ENCODE peak calls at places on chromosomes 7 and 10, in seven cellular contexts. P is A549, J is sigmoid colon, Z is HepG2, E is ovary, H is transverse colon, M is esophagus muscularis mucosa. A is an unnamed sample.

GRCh38 chr7:143018931-143019330 is 8.0 kb downstream of the OR9A2 start:
- DNase-seq in Z (no peak), E (no peak), P (no peak), J (no peak), H (no peak), M (no peak), A (no peak)

GRCh38 chr7:20417260-20417659 is 86.6 kb downstream of the ITGB8 start:
- DNase-seq in M (no peak), J (no peak), Z (no peak), P (no peak), H (peak), E (no peak), A (no peak)

GRCh38 chr10:48697821-48698764 is 13.4 kb downstream of the WDFY4 start:
- DNase-seq in E (no peak), H (no peak), M (peak), J (no peak), Z (no peak), P (no peak), A (no peak)

GRCh38 chr10:48589266-48589665 is 15.6 kb downstream of the ARHGAP22 start:
- DNase-seq in M (no peak), H (no peak), Z (no peak), P (no peak), E (no peak), J (no peak), A (no peak)

GRCh38 chr7:149125189-149125863 is 798 bp downstream of the ZNF425 start:
- DNase-seq in Z (no peak), P (no peak), E (no peak), H (no peak), M (no peak), J (peak), A (no peak)

GRCh38 chr10:128859738-128860386 is 607.2 kb upstream of the MGMT start:
- DNase-seq in E (no peak), Z (peak), H (peak), J (no peak), M (peak), P (peak), A (peak)

GRCh38 chr7:143322646-143323343 is 6.9 kb downstream of the CLCN1 start:
- DNase-seq in M (no peak), J (no peak), P (no peak), E (no peak), H (no peak), Z (no peak), A (no peak)

GRCh38 chr10:34024708-34025425 is 690.4 kb upstream of the NRP1 start:
- DNase-seq in E (no peak), J (no peak), M (no peak), Z (no peak), P (peak), H (peak), A (no peak)

GRCh38 chr10:64959883-64960282 is 1438.7 kb downstream of the REEP3 start:
- DNase-seq in M (no peak), E (no peak), Z (no peak), P (no peak), H (no peak), J (no peak), A (no peak)

GRCh38 chr10:11159543-11160215 is 142.0 kb downstream of the CELF2 start:
- DNase-seq in Z (no peak), M (no peak), P (no peak), E (no peak), J (no peak), H (no peak), A (no peak)

GRCh38 chr7:158031820-158032424 is 555.7 kb downstream of the PTPRN2 start:
- DNase-seq in H (no peak), P (no peak), E (no peak), Z (no peak), J (peak), M (no peak), A (peak)

GRCh38 chr7:157861551-157861950 is 524.7 kb downstream of the DNAJB6 start:
- DNase-seq in M (no peak), P (no peak), Z (no peak), J (no peak), E (no peak), H (no peak), A (no peak)

GRCh38 chr7:90560730-90561129 is 35.4 kb upstream of the CDK14 start:
- DNase-seq in J (no peak), H (no peak), E (no peak), P (no peak), M (no peak), Z (no peak), A (no peak)

GRCh38 chr7:107370816-107371215 is 99.0 kb upstream of the GPR22 start:
- DNase-seq in J (no peak), H (no peak), E (no peak), P (no peak), Z (no peak), M (no peak), A (no peak)

GRCh38 chr7:24521917-24522583 is 51.2 kb upstream of the PALS2 start:
- DNase-seq in P (no peak), Z (no peak), M (no peak), J (no peak), E (no peak), H (no peak), A (no peak)

GRCh38 chr10:112570585-112570984 is 123.6 kb downstream of the VTI1A start:
- DNase-seq in P (no peak), H (no peak), E (no peak), M (no peak), J (no peak), Z (no peak), A (no peak)

GRCh38 chr7:43481905-43482678 is 100.8 kb upstream of the STK17A start:
- DNase-seq in H (no peak), P (no peak), E (no peak), M (peak), Z (no peak), J (no peak), A (no peak)

GRCh38 chr10:122530177-122530576 is 30.4 kb upstream of the DMBT1 start:
- DNase-seq in Z (no peak), J (no peak), E (no peak), P (no peak), M (no peak), H (no peak), A (no peak)

GRCh38 chr10:30529373-30529998 is 95.5 kb downstream of the MAP3K8 start:
- DNase-seq in H (peak), Z (no peak), M (no peak), P (no peak), E (no peak), J (peak), A (peak)

GRCh38 chr10:969473-970150 is 18.6 kb upstream of the GTPBP4 start:
- DNase-seq in J (no peak), Z (peak), E (no peak), P (no peak), H (no peak), M (no peak), A (no peak)

GRCh38 chr7:96321041-96321669 is 743 bp downstream of the SLC25A13 start:
- DNase-seq in E (peak), H (peak), J (peak), M (peak), P (peak), Z (peak), A (peak)

GRCh38 chr10:132574783-132575319 is 37.3 kb downstream of the INPP5A start:
- DNase-seq in Z (no peak), M (no peak), H (no peak), P (no peak), J (peak), E (no peak), A (no peak)

GRCh38 chr7:103690576-103690975 is 244.6 kb upstream of the SLC26A5 start:
- DNase-seq in P (no peak), H (no peak), E (no peak), M (no peak), J (no peak), Z (no peak), A (no peak)

GRCh38 chr7:5691536-5692090 is 89.8 kb downstream of the RNF216 start:
- DNase-seq in H (no peak), J (no peak), E (no peak), Z (no peak), P (no peak), M (no peak), A (no peak)
- TF ChIP-seq CTCF in H (no peak), J (no peak), E (no peak), Z (no peak), P (no peak), M (no peak), A (no peak)

GRCh38 chr10:119543814-119544642 is 1.5 kb upstream of the RGS10 start:
- DNase-seq in J (peak), P (no peak), H (no peak), E (no peak), Z (no peak), M (no peak), A (no peak)
- TF ChIP-seq EP300 in J (no peak), P (no peak), H (no peak), E (no peak), Z (no peak), M (no peak), A (no peak)

GRCh38 chr7:38291117-38291647 is 17.7 kb upstream of the TARP start:
- DNase-seq in H (no peak), M (no peak), J (no peak), P (no peak), E (no peak), Z (no peak), A (no peak)
- TF ChIP-seq CTCF in H (no peak), M (no peak), J (no peak), P (no peak), E (no peak), Z (peak), A (no peak)

GRCh38 chr10:16891375-16892313 is 74.4 kb upstream of the RSU1 start:
- DNase-seq in H (peak), E (no peak), M (no peak), J (peak), P (peak), Z (peak), A (peak)

GRCh38 chr10:16884485-16884884 is 67.3 kb upstream of the RSU1 start:
- DNase-seq in J (no peak), Z (no peak), M (no peak), E (no peak), P (no peak), H (no peak), A (no peak)

GRCh38 chr10:16886032-16886431 is 68.8 kb upstream of the RSU1 start:
- DNase-seq in E (no peak), M (no peak), P (no peak), H (no peak), Z (no peak), J (no peak), A (no peak)

GRCh38 chr10:16890691-16891090 is 73.5 kb upstream of the RSU1 start:
- DNase-seq in P (no peak), Z (no peak), H (no peak), E (no peak), J (no peak), M (no peak), A (no peak)

GRCh38 chr10:16887565-16887964 is 70.3 kb upstream of the RSU1 start:
- DNase-seq in M (no peak), E (no peak), H (no peak), P (no peak), J (no peak), Z (no peak), A (no peak)
- TF ChIP-seq EP300 in M (no peak), E (no peak), H (no peak), P (no peak), J (no peak), Z (no peak), A (no peak)

GRCh38 chr10:44262551-44263251 is 122.2 kb downstream of the CXCL12 start:
- DNase-seq in P (no peak), E (no peak), Z (no peak), J (no peak), M (peak), H (no peak), A (no peak)
- TF ChIP-seq CTCF in P (no peak), E (no peak), Z (no peak), J (no peak), M (no peak), H (no peak), A (no peak)

GRCh38 chr7:151754688-151755130 is 122.2 kb downstream of the PRKAG2 start:
- DNase-seq in P (no peak), J (no peak), M (no peak), H (no peak), E (no peak), Z (no peak), A (no peak)

GRCh38 chr7:151752816-151753600 is 123.9 kb downstream of the PRKAG2 start:
- DNase-seq in Z (no peak), J (no peak), P (no peak), H (no peak), M (no peak), E (no peak), A (no peak)

GRCh38 chr7:151756076-151756731 is 120.7 kb downstream of the PRKAG2 start:
- DNase-seq in E (no peak), H (peak), P (no peak), J (no peak), Z (no peak), M (no peak), A (no peak)

GRCh38 chr7:151755131-151755787 is 121.7 kb downstream of the PRKAG2 start:
- DNase-seq in H (peak), E (no peak), M (peak), J (peak), P (no peak), Z (no peak), A (no peak)

GRCh38 chr7:151754142-151754590 is 122.7 kb downstream of the PRKAG2 start:
- DNase-seq in Z (peak), H (peak), J (peak), P (peak), M (no peak), E (peak), A (peak)
- TF ChIP-seq EP300 in Z (no peak), H (no peak), J (no peak), P (peak), M (peak), E (peak), A (peak)

GRCh38 chr7:117381357-117381756 is 45.9 kb downstream of the ASZ1 start:
- DNase-seq in M (no peak), E (no peak), H (no peak), P (peak), Z (no peak), J (no peak), A (no peak)

GRCh38 chr7:117383826-117384225 is 43.5 kb downstream of the ASZ1 start:
- DNase-seq in Z (no peak), E (no peak), H (no peak), M (no peak), J (no peak), P (no peak), A (no peak)

GRCh38 chr7:117386125-117386709 is 41.1 kb downstream of the ASZ1 start:
- DNase-seq in M (no peak), J (no peak), E (no peak), Z (no peak), H (no peak), P (no peak), A (no peak)

GRCh38 chr7:117384693-117385092 is 42.6 kb downstream of the ASZ1 start:
- DNase-seq in J (no peak), M (no peak), E (no peak), Z (no peak), P (peak), H (no peak), A (no peak)

GRCh38 chr7:117385340-117386124 is 41.8 kb downstream of the ASZ1 start:
- DNase-seq in P (peak), Z (no peak), M (no peak), E (no peak), J (no peak), H (no peak), A (no peak)
- TF ChIP-seq CTCF in P (peak), Z (peak), M (no peak), E (no peak), J (no peak), H (no peak), A (no peak)

A was measured in stomach.